ENCODE peak calls at places on chromosomes 1 and 21, in six cellular contexts. C is heart right ventricle, Y is fibroblast of pulmonary artery, J is fibroblast of the aortic adventitia, D is HFF-Myc, M is A673. K is an unnamed sample.

GRCh38 chr1:205346956-205347574 is 9.7 kb downstream of the KLHDC8A start:
- DNase-seq in J (no peak), D (no peak), C (no peak), Y (no peak), M (no peak), K (no peak)

GRCh38 chr21:45255381-45256020 is 32.2 kb downstream of the POFUT2 start:
- DNase-seq in J (no peak), Y (no peak), C (no peak), M (no peak), D (no peak), K (no peak)

GRCh38 chr1:94543003-94543402 is 1.4 kb upstream of the F3 start:
- DNase-seq in Y (no peak), D (no peak), C (no peak), M (no peak), J (peak), K (no peak)

GRCh38 chr1:9278585-9279153 is 14.0 kb upstream of the SPSB1 start:
- DNase-seq in M (no peak), Y (no peak), D (no peak), C (no peak), J (no peak), K (no peak)

GRCh38 chr21:27094182-27094948 is 127.5 kb upstream of the ADAMTS5 start:
- DNase-seq in C (no peak), Y (peak), D (no peak), J (peak), M (no peak), K (no peak)

GRCh38 chr1:35505911-35506798 is 51.0 kb downstream of the KIAA0319L start:
- DNase-seq in J (peak), Y (peak), C (no peak), D (peak), M (peak), K (no peak)

GRCh38 chr1:9890224-9890731 is 19.8 kb downstream of the CTNNBIP1 start:
- DNase-seq in M (peak), D (peak), Y (peak), C (peak), J (peak), K (no peak)

GRCh38 chr1:154726443-154726842 is 118.5 kb upstream of the ADAR start:
- DNase-seq in J (no peak), Y (no peak), D (no peak), M (no peak), C (no peak), K (no peak)

GRCh38 chr1:77308889-77309621 is 27.2 kb downstream of the AK5 start:
- DNase-seq in C (no peak), Y (no peak), M (no peak), J (no peak), D (no peak), K (no peak)

GRCh38 chr21:38505654-38506523 is 7.6 kb upstream of the ERG start:
- DNase-seq in J (peak), D (peak), C (no peak), Y (peak), M (peak), K (no peak)

GRCh38 chr1:87812881-87813577 is 484.3 kb downstream of the LMO4 start:
- DNase-seq in Y (no peak), J (no peak), C (no peak), D (no peak), M (no peak), K (no peak)

GRCh38 chr1:207996632-207997031 is 85.7 kb upstream of the CD34 start:
- DNase-seq in D (no peak), M (no peak), Y (no peak), J (no peak), C (no peak), K (no peak)

GRCh38 chr1:207995576-207995975 is 84.7 kb upstream of the CD34 start:
- DNase-seq in M (no peak), D (no peak), Y (no peak), J (no peak), C (no peak), K (no peak)

GRCh38 chr1:207991331-207991914 is 80.5 kb upstream of the CD34 start:
- DNase-seq in J (no peak), Y (no peak), C (no peak), M (no peak), D (no peak), K (no peak)

GRCh38 chr1:207990455-207990854 is 79.5 kb upstream of the CD34 start:
- DNase-seq in C (no peak), Y (no peak), J (no peak), D (no peak), M (no peak), K (no peak)

DNA sequence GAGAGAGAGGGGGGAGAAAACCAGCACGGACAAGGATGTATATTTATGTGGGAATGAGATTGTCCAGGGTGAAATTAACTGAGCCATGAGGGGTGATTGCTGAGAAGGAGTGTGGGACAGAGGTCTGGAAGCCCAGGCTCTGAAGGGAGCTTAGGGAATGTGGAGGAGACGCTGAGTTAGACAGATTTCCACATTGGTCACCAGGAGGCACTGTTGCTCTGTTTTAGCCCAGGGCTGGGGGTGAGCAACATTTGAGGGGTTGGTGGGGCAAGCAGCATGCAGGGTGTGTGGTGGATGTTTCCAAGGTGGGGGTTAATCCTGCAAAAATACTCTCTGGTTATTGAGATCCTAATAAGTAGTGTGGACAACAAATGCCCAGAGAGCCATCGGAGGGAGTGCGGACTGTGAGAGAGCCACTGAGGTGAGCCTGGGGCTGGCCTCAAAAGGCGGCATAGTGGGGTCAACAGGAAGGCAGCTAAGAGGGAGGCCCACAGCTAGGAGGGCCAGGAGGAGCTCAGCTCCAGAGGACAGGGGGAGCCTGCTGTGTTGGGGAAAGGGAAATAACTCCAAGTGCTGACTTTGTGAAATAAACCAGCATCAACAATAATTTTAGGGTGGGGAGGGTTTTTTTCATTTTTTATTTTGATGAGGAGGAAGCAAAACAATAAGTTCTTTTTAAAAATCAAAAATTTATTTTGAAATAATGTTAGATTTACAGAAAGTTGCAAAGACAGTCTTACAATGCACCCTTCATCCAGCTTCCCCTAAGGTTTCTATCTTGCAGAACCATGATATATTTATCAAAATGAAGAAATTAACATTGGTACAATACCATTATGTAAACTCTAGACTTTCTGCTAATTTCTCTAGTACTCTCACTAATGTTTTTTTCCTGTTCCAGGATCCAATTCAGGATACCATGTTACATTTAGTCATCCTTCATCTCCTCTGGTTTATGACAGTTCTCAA is 82.8 kb upstream of the CD34 start:
- DNase-seq in C (no peak), Y (peak), J (peak), D (no peak), M (peak), K (no peak)
- TF ChIP-seq CTCF in C (no peak), Y (peak), J (peak), D (peak), M (peak), K (peak)

GRCh38 chr1:179601093-179601492 is 9.5 kb downstream of the TDRD5 start:
- DNase-seq in C (no peak), M (no peak), J (no peak), Y (no peak), D (no peak), K (no peak)

GRCh38 chr1:179598631-179599030 is 7.0 kb downstream of the TDRD5 start:
- DNase-seq in D (no peak), C (no peak), M (no peak), J (no peak), Y (no peak), K (no peak)

GRCh38 chr1:179599623-179600249 is 8.1 kb downstream of the TDRD5 start:
- DNase-seq in C (no peak), D (peak), J (peak), Y (peak), M (peak), K (no peak)
- TF ChIP-seq CTCF in C (peak), D (peak), J (peak), Y (peak), M (peak), K (peak)

GRCh38 chr1:16913866-16914662 is 7.7 kb upstream of the CROCC start:
- DNase-seq in Y (peak), D (peak), C (peak), M (peak), J (peak), K (peak)
- TF ChIP-seq CTCF in Y (no peak), D (peak), C (no peak), M (no peak), J (no peak), K (peak)

DNA sequence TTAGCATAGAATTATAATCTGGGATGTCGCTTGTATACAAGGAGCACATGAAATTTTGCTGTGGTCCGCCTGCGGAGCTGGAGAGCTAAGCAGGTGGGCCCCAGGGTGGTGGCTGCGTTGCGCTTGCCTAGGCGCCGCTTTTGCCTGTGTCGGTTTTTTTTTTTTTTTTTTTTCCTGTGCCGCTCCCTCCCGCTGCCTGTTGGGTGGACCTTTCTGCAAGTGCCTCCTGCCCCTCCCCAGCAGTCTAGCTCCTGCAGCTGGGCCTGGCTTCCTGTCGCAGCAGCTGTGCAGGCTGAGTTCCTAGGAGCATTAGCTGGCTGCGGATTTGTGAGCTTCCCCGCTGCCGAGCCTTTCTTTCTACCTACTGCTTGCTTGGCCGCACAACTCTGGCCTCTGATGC is 20.6 kb downstream of the PYHIN1 start:
- DNase-seq in M (no peak), D (no peak), J (no peak), Y (no peak), C (no peak), K (no peak)
- TF ChIP-seq CTCF in M (no peak), D (no peak), J (no peak), Y (no peak), C (no peak), K (no peak)

GRCh38 chr1:3775498-3776230 is 3.1 kb downstream of the SMIM1 start:
- DNase-seq in M (peak), Y (peak), D (no peak), C (peak), J (peak), K (no peak)
- TF ChIP-seq CTCF in M (peak), Y (no peak), D (peak), C (no peak), J (no peak), K (peak)

DNA sequence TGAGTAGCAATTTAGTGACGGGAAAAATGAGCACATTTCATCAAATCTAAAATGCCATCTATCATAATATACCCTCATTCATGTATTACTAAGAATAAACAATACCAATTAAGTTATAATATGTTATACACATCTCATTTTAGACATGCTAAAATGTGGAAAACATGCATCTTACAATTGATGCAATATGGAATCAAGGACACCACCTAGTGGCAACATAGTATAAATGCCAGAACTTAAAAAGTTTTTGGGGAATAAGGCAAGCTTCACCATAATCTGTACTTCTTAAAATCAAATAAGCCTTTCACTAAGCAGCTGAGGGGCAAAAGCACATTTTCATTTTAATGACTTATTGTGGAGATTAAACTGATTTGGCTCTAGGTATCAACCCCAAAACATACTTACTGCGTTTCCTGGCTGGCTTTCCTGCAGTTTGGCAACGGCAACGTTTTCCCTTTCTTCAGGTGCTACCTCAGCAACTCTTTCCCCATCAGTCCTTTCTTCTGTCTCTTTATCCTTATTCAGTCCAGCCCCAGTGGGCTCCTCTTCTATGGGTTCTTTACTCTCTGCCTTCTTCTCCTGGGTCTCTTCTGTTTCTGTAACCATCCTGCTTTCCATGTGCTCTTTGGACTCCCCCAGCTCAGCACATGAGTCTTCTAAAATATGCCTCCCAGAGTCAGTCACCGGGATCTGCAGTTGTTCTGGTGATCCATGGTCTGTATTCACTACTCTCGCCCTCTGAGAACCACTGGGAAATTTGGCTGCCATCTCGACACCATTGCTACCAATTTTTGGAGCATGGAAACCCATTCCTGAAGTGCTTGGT is 11.4 kb downstream of the SDE2 start:
- DNase-seq in Y (peak), M (peak), J (peak), C (no peak), D (no peak), K (no peak)
- TF ChIP-seq CTCF in Y (peak), M (peak), J (peak), C (peak), D (peak), K (peak)

K was measured in D721Med.